ENCODE peak calls at places on chromosomes 11 and 22, in six cellular contexts. R is posterior vena cava; K is IMR-90; M is stimulated activated CD4-positive, alpha-beta T cell treated with anti-CD3 and anti-CD28 coated beads, Interleukin-2, amount 100 ng/mL, for 48 hours; X is lower lobe of right lung; J is NCI-H1930. L is an unnamed sample.

GRCh38 chr11:45450189-45450588 is 164.0 kb upstream of the SYT13 start:
- DNase-seq in K (peak; percentile 29), X (no peak), R (no peak), J (no peak), M (no peak), L (peak; percentile 54)

GRCh38 chr11:67436459-67437081 is 912 bp downstream of the PTPRCAP start:
- DNase-seq in M (peak; percentile 67), X (no peak), R (no peak), J (no peak), K (no peak), L (no peak)

GRCh38 chr22:36395061-36395849 is 7.5 kb upstream of the MYH9 start:
- DNase-seq in X (no peak), M (no peak), J (no peak), K (no peak), R (no peak), L (no peak)

GRCh38 chr11:12439615-12440014 is 62.2 kb downstream of the PARVA start:
- DNase-seq in X (no peak), R (no peak), K (no peak), J (no peak), M (no peak), L (no peak)

GRCh38 chr11:93536346-93536871 is 6.8 kb downstream of the SMCO4 start:
- DNase-seq in K (no peak), R (no peak), M (no peak), J (no peak), X (no peak), L (no peak)

GRCh38 chr22:36773935-36774334 is 2.0 kb downstream of the IFT27 start:
- DNase-seq in X (no peak), M (no peak), R (no peak), K (peak; percentile 49), J (peak; percentile 21), L (peak; percentile 69)

GRCh38 chr22:44175676-44176075 is 5.0 kb upstream of the PARVG start:
- DNase-seq in M (no peak), K (no peak), R (no peak), X (no peak), J (no peak), L (no peak)

GRCh38 chr11:13525257-13525656 is 29.5 kb upstream of the PTH start:
- DNase-seq in K (no peak), X (no peak), J (no peak), M (no peak), R (no peak), L (no peak)

GRCh38 chr11:36077886-36078685 is 134.2 kb downstream of the LDLRAD3 start:
- DNase-seq in R (no peak), M (no peak), K (no peak), X (no peak), J (no peak), L (no peak)

L was measured in choroid plexus epithelial cell.